ENCODE peak calls at places on chromosomes 6 and 20, in six cellular contexts. X, L, H, Q, B and O are unnamed samples.

GRCh38 chr6:5781966-5782556 is 224.7 kb downstream of the NRN1 start:
- DNase-seq in X (no peak), L (no peak), H (no peak), Q (no peak), B (no peak), O (no peak)

GRCh38 chr6:125995972-125996580 is 9.7 kb downstream of the TRMT11 start:
- DNase-seq in X (peak; percentile 63), L (peak; percentile 72), H (peak; percentile 57), Q (peak; percentile 72), B (peak; percentile 28), O (peak; percentile 60)

GRCh38 chr6:14857501-14857900 is 388.4 kb upstream of the JARID2 start:
- DNase-seq in X (no peak), L (no peak), H (no peak), Q (no peak), B (no peak), O (no peak)

GRCh38 chr6:21752054-21752811 is 158.7 kb downstream of the SOX4 start:
- DNase-seq in X (no peak), L (no peak), H (no peak), Q (no peak), B (no peak), O (no peak)

GRCh38 chr20:58389324-58389967 is 417 bp downstream of the VAPB start:
- DNase-seq in X (peak; percentile 42), L (peak; percentile 26), H (peak; percentile 74), Q (peak; percentile 77), B (no peak), O (peak; percentile 32)

GRCh38 chr20:53599910-53600632 is 6.4 kb upstream of the ZNF217 start:
- DNase-seq in X (no peak), L (no peak), H (no peak), Q (no peak), B (no peak), O (no peak)

GRCh38 chr6:119661628-119662027 is 312.1 kb upstream of the MAN1A1 start:
- DNase-seq in X (no peak), L (no peak), H (no peak), Q (no peak), B (no peak), O (no peak)

GRCh38 chr20:20037960-20038359 is 14.3 kb downstream of the CRNKL1 start:
- DNase-seq in X (no peak), L (no peak), H (no peak), Q (no peak), B (no peak), O (peak; percentile 79)

GRCh38 chr6:1485678-1486077 is 96.3 kb downstream of the FOXF2 start:
- DNase-seq in X (peak; percentile 80), L (no peak), H (no peak), Q (no peak), B (no peak), O (peak; percentile 94)

GRCh38 chr6:53752856-53753255 is 41.9 kb upstream of the LRRC1 start:
- DNase-seq in X (no peak), L (no peak), H (no peak), Q (no peak), B (no peak), O (peak; percentile 72)

GRCh38 chr20:61728786-61729365 is 336.8 kb downstream of the TAF4 start:
- DNase-seq in X (no peak), L (no peak), H (no peak), Q (no peak), B (no peak), O (no peak)

GRCh38 chr20:14672066-14672465 is 334.7 kb upstream of the FLRT3 start:
- DNase-seq in X (no peak), L (no peak), H (no peak), Q (no peak), B (no peak), O (no peak)

GRCh38 chr6:113447088-113447831 is 409.9 kb upstream of the MARCKS start:
- DNase-seq in X (peak; percentile 29), L (no peak), H (no peak), Q (no peak), B (no peak), O (peak; percentile 97)

GRCh38 chr6:149861603-149862423 is 2.3 kb downstream of the LRP11 start:
- DNase-seq in X (no peak), L (no peak), H (no peak), Q (no peak), B (no peak), O (peak; percentile 69)

GRCh38 chr6:6803180-6803978 is 214.9 kb downstream of the LY86 start:
- DNase-seq in X (peak; percentile 18), L (no peak), H (no peak), Q (no peak), B (no peak), O (no peak)

GRCh38 chr6:129030231-129030630 is 147.3 kb downstream of the LAMA2 start:
- DNase-seq in X (no peak), L (no peak), H (no peak), Q (no peak), B (no peak), O (no peak)

GRCh38 chr6:11975353-11975977 is 36.6 kb upstream of the HIVEP1 start:
- DNase-seq in X (no peak), L (no peak), H (no peak), Q (peak; percentile 33), B (peak; percentile 62), O (no peak)

GRCh38 chr6:44652551-44652950 is 265.0 kb downstream of the CDC5L start:
- DNase-seq in X (no peak), L (no peak), H (no peak), Q (no peak), B (no peak), O (peak; percentile 25)

GRCh38 chr6:108735991-108736345 is 112.3 kb upstream of the ARMC2 start:
- DNase-seq in X (no peak), L (no peak), H (no peak), Q (peak; percentile 24), B (no peak), O (no peak)

GRCh38 chr6:90537723-90538407 is 49.0 kb downstream of the MAP3K7 start:
- DNase-seq in X (no peak), L (no peak), H (no peak), Q (no peak), B (peak; percentile 1), O (no peak)

GRCh38 chr6:124917769-124918168 is 44.5 kb upstream of the RNF217 start:
- DNase-seq in X (no peak), L (no peak), H (no peak), Q (no peak), B (no peak), O (no peak)

GRCh38 chr6:84575264-84575663 is 189.1 kb downstream of the TBX18 start:
- DNase-seq in X (no peak), L (no peak), H (no peak), Q (no peak), B (peak; percentile 61), O (no peak)

GRCh38 chr20:63087236-63087871 is 80.6 kb upstream of the BHLHE23 start:
- DNase-seq in X (no peak), L (no peak), H (no peak), Q (no peak), B (no peak), O (no peak)

GRCh38 chr6:1840491-1841121 is 230.9 kb downstream of the FOXC1 start:
- DNase-seq in X (no peak), L (no peak), H (no peak), Q (no peak), B (no peak), O (no peak)

GRCh38 chr6:131349199-131349598 is 213.9 kb downstream of the AKAP7 start:
- DNase-seq in X (no peak), L (no peak), H (no peak), Q (no peak), B (no peak), O (no peak)

GRCh38 chr6:69887026-69887425 is 20.7 kb downstream of the COL19A1 start:
- DNase-seq in X (no peak), L (no peak), H (no peak), Q (no peak), B (no peak), O (peak; percentile 25)

GRCh38 chr20:18533491-18533890 is 25.8 kb downstream of the SEC23B start:
- DNase-seq in X (no peak), L (no peak), H (no peak), Q (no peak), B (no peak), O (no peak)

GRCh38 chr6:33583591-33584155 is 3.6 kb upstream of the BAK1 start:
- DNase-seq in X (peak; percentile 39), L (peak; percentile 40), H (peak; percentile 55), Q (peak; percentile 70), B (no peak), O (no peak)

GRCh38 chr20:3818155-3819151 is 1.9 kb upstream of the AP5S1 start:
- DNase-seq in X (peak; percentile 93), L (peak; percentile 95), H (peak; percentile 82), Q (peak; percentile 51), B (no peak), O (peak; percentile 87)

GRCh38 chr6:46491789-46492547 is 719 bp upstream of the RCAN2 start:
- DNase-seq in X (peak; percentile 14), L (peak; percentile 6), H (peak; percentile 63), Q (no peak), B (no peak), O (peak; percentile 1)

GRCh38 chr20:50062006-50062838 is 50.7 kb downstream of the UBE2V1 start:
- DNase-seq in X (no peak), L (no peak), H (no peak), Q (no peak), B (no peak), O (no peak)

GRCh38 chr6:150282806-150283205 is 86.0 kb upstream of the IYD start:
- DNase-seq in X (no peak), L (no peak), H (no peak), Q (no peak), B (no peak), O (peak; percentile 13)

GRCh38 chr6:3561745-3562144 is 104.9 kb upstream of the SLC22A23 start:
- DNase-seq in X (peak; percentile 43), L (peak; percentile 20), H (no peak), Q (no peak), B (no peak), O (peak; percentile 35)
- TF ChIP-seq SMC3 in X (no peak), L (no peak), H (no peak), Q (no peak), B (no peak), O (no peak)

GRCh38 chr20:60559462-60559861 is 601.2 kb downstream of the CDH26 start:
- DNase-seq in X (no peak), L (no peak), H (no peak), Q (no peak), B (no peak), O (no peak)
- TF ChIP-seq SMC3 in X (no peak), L (no peak), H (no peak), Q (no peak), B (no peak), O (no peak)

GRCh38 chr6:40806479-40806878 is 219.3 kb upstream of the LRFN2 start:
- DNase-seq in X (no peak), L (no peak), H (no peak), Q (no peak), B (no peak), O (no peak)
- TF ChIP-seq SMC3 in X (no peak), L (no peak), H (no peak), Q (no peak), B (no peak), O (no peak)

GRCh38 chr20:47663354-47664067 is 121.8 kb downstream of the SULF2 start:
- DNase-seq in X (peak; percentile 80), L (peak; percentile 83), H (peak; percentile 87), Q (peak; percentile 82), B (peak; percentile 19), O (peak; percentile 70)
- TF ChIP-seq SMC3 in X (peak; percentile 72), L (peak; percentile 89), H (peak; percentile 92), Q (peak; percentile 71), B (peak; percentile 71), O (peak; percentile 83)

DNA sequence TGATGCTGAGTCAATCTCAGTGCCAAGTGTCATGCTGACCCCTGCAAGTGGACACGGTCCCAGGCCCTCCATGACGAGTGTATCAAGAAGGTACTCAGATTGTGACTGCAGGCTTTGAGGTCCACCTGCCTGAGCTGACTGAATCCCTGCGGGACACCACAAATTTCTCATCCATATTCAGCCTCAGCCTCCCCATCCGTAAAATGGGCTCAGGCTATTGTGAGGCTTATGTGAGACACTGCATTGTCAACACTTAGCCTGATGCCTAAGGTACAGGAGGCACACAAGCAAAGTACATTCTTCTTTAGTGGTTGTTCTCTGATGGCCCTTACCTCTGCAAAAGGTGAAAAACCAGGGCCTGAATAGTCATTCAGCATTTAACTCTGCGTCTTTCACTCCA is 70.4 kb upstream of the NFATC2 start:
- DNase-seq in X (no peak), L (no peak), H (no peak), Q (no peak), B (no peak), O (no peak)
- TF ChIP-seq SMC3 in X (no peak), L (no peak), H (no peak), Q (no peak), B (no peak), O (no peak)